ENCODE peak calls at places on chromosomes 2 and 18, in eight cellular contexts. J is astrocyte; X is lower leg skin; B is globus pallidus; A is CD8-positive, alpha-beta memory T cell; I is upper lobe of left lung; Z is aorta; E is NCI-H774. D is an unnamed sample.

GRCh38 chr2:216740557-216741222 is 45.3 kb upstream of the IGFBP5 start:
- DNase-seq in A (no peak), I (no peak), B (no peak), E (no peak), X (no peak), J (peak), Z (no peak), D (no peak)

GRCh38 chr18:46336278-46337205 is 232.4 kb downstream of the HAUS1 start:
- DNase-seq in A (no peak), B (no peak), E (no peak), J (no peak), I (no peak), X (no peak), Z (no peak), D (no peak)

GRCh38 chr2:45045706-45046105 is 36.5 kb upstream of the SIX2 start:
- DNase-seq in J (no peak), A (no peak), E (no peak), Z (no peak), X (no peak), I (no peak), B (no peak), D (no peak)

GRCh38 chr2:105802587-105802986 is 57.9 kb downstream of the NCK2 start:
- DNase-seq in Z (no peak), A (peak), I (no peak), E (no peak), J (no peak), X (no peak), B (no peak), D (no peak)

GRCh38 chr2:70425682-70426301 is 123.9 kb upstream of the FAM136A start:
- DNase-seq in A (no peak), E (peak), X (no peak), Z (no peak), J (no peak), B (no peak), I (no peak), D (no peak)

GRCh38 chr2:46438794-46439193 is 40.6 kb upstream of the TMEM247 start:
- DNase-seq in X (no peak), I (no peak), A (no peak), E (no peak), B (no peak), Z (no peak), J (no peak), D (no peak)

GRCh38 chr2:217935901-217936684 is 66.7 kb downstream of the TNS1 start:
- DNase-seq in B (no peak), A (no peak), Z (peak), I (no peak), J (peak), E (no peak), X (no peak), D (no peak)

GRCh38 chr2:62663443-62663842 is 42.1 kb upstream of the EHBP1 start:
- DNase-seq in J (peak), Z (no peak), B (no peak), X (no peak), I (no peak), E (no peak), A (no peak), D (no peak)

GRCh38 chr2:234770081-234770506 is 181.7 kb upstream of the SH3BP4 start:
- DNase-seq in Z (no peak), I (peak), E (peak), B (peak), X (no peak), A (no peak), J (peak), D (no peak)

GRCh38 chr2:40430741-40431599 is 20.9 kb downstream of the SLC8A1 start:
- DNase-seq in I (no peak), J (no peak), B (no peak), A (no peak), X (no peak), E (no peak), Z (no peak), D (no peak)

GRCh38 chr2:234335676-234336228 is 161.1 kb downstream of the ARL4C start:
- DNase-seq in B (peak), A (peak), E (no peak), Z (no peak), I (peak), J (peak), X (peak), D (no peak)

GRCh38 chr2:224350703-224351102 is 51.2 kb downstream of the FAM124B start:
- DNase-seq in B (no peak), Z (no peak), A (no peak), X (no peak), E (no peak), J (no peak), I (no peak), D (no peak)

GRCh38 chr2:102278720-102279390 is 32.5 kb upstream of the IL1RL1 start:
- DNase-seq in A (no peak), Z (no peak), E (no peak), X (no peak), B (no peak), I (no peak), J (peak), D (no peak)

GRCh38 chr18:24268784-24269550 is 128.7 kb downstream of the OSBPL1A start:
- DNase-seq in A (no peak), X (no peak), B (no peak), Z (no peak), I (no peak), E (no peak), J (no peak), D (no peak)

GRCh38 chr2:120452131-120452530 is 106.2 kb downstream of the INHBB start:
- DNase-seq in A (no peak), Z (peak), J (no peak), X (no peak), B (no peak), E (no peak), I (no peak), D (no peak)

GRCh38 chr18:37450434-37451133 is 115.0 kb downstream of the CELF4 start:
- DNase-seq in B (no peak), Z (no peak), J (no peak), I (peak), E (peak), A (no peak), X (no peak), D (no peak)

GRCh38 chr18:36303203-36303844 is 5.8 kb downstream of the FHOD3 start:
- DNase-seq in J (no peak), Z (no peak), E (no peak), B (no peak), I (no peak), X (no peak), A (no peak), D (no peak)

GRCh38 chr2:180122874-180123273 is 115.8 kb upstream of the CWC22 start:
- DNase-seq in Z (no peak), J (peak), B (no peak), I (no peak), A (no peak), X (no peak), E (no peak), D (no peak)

GRCh38 chr2:109318150-109318948 is 189.3 kb downstream of the SH3RF3 start:
- DNase-seq in B (peak), Z (peak), A (no peak), E (no peak), J (peak), X (peak), I (peak), D (peak)

GRCh38 chr18:63224574-63224973 is 95.0 kb downstream of the BCL2 start:
- DNase-seq in B (no peak), X (no peak), A (no peak), I (no peak), Z (no peak), J (no peak), E (no peak), D (no peak)

GRCh38 chr18:62549755-62550154 is 26.9 kb downstream of the ZCCHC2 start:
- DNase-seq in I (no peak), A (no peak), B (no peak), X (no peak), J (no peak), E (no peak), Z (no peak), D (no peak)

GRCh38 chr2:237431372-237431771 is 17.4 kb upstream of the COL6A3 start:
- DNase-seq in I (no peak), X (no peak), Z (no peak), A (no peak), E (no peak), J (peak), B (no peak), D (no peak)

GRCh38 chr2:28934769-28935168 is 40.3 kb downstream of the WDR43 start:
- DNase-seq in Z (no peak), J (no peak), A (no peak), B (no peak), E (no peak), X (no peak), I (no peak), D (no peak)

GRCh38 chr2:159786938-159787337 is 11.1 kb downstream of the CD302 start:
- DNase-seq in E (no peak), X (no peak), Z (no peak), B (no peak), A (no peak), J (no peak), I (no peak), D (no peak)

GRCh38 chr18:68438983-68439382 is 275.9 kb downstream of the TMX3 start:
- DNase-seq in J (peak), A (no peak), Z (no peak), I (no peak), E (no peak), X (no peak), B (no peak), D (no peak)

D was measured in breast epithelium.